ENCODE peak calls at places on chromosomes 6 and 20, in four cellular contexts. O is NCI-H1417 treated with DMSO at 0.1 percent for 48 hours; R is IMR-90; A is naive thymus-derived CD8-positive, alpha-beta T cell. K is an unnamed sample.

GRCh38 chr6:62999796-63000195 is 211.5 kb upstream of the FKBP1C start:
- DNase-seq in O (no peak), R (no peak), A (no peak), K (peak)

GRCh38 chr20:3223937-3224680 is 14.8 kb downstream of the ITPA start:
- DNase-seq in O (no peak), R (no peak), A (no peak), K (no peak)

GRCh38 chr20:36808317-36809257 is 35.0 kb upstream of the DSN1 start:
- DNase-seq in O (no peak), R (peak), A (peak), K (peak)

GRCh38 chr20:56689318-56689717 is 60.2 kb downstream of the TFAP2C start:
- DNase-seq in O (no peak), R (no peak), A (no peak), K (peak)

GRCh38 chr20:9617940-9618339 is 103.5 kb downstream of the LAMP5 start:
- DNase-seq in O (peak), R (peak), A (no peak), K (peak)

GRCh38 chr6:34227656-34228421 is 8.8 kb upstream of the HMGA1 start:
- DNase-seq in O (no peak), R (no peak), A (no peak), K (no peak)

GRCh38 chr20:48734104-48734749 is 93.6 kb downstream of the PREX1 start:
- DNase-seq in O (no peak), R (no peak), A (no peak), K (no peak)

GRCh38 chr20:2946988-2947961 is 74.0 kb downstream of the PTPRA start:
- DNase-seq in O (peak), R (peak), A (no peak), K (peak)

GRCh38 chr20:60055740-60056139 is 97.5 kb downstream of the CDH26 start:
- DNase-seq in O (no peak), R (no peak), A (peak), K (no peak)

GRCh38 chr20:58372836-58373235 is 16.2 kb upstream of the VAPB start:
- DNase-seq in O (no peak), R (no peak), A (no peak), K (no peak)

GRCh38 chr6:129543981-129544380 is 166.0 kb downstream of the ARHGAP18 start:
- DNase-seq in O (no peak), R (peak), A (no peak), K (peak)

GRCh38 chr6:89970072-89970471 is 75.8 kb downstream of the GJA10 start:
- DNase-seq in O (no peak), R (no peak), A (no peak), K (no peak)

K was measured in astrocyte.